ENCODE peak calls at places on chromosomes 11 and 22, in five cellular contexts. One of them, this sample, is unnamed.

GRCh38 chr11:2272241-2272945 is 2.0 kb upstream of the ASCL2 start:
- DNase-seq in HL-60: no peak
- DNase-seq in spleen: no peak
- DNase-seq in HCT116: no peak
- DNase-seq in prostate gland: no peak
- DNase-seq in this sample: no peak

GRCh38 chr11:120172054-120172881 is 34.4 kb upstream of the TRIM29 start:
- DNase-seq in prostate gland: peak
- DNase-seq in spleen: no peak
- DNase-seq in HL-60: peak
- DNase-seq in HCT116: peak
- DNase-seq in this sample: peak

GRCh38 chr11:121391914-121392313 is 60.2 kb upstream of the SORL1 start:
- DNase-seq in HL-60: no peak
- DNase-seq in HCT116: no peak
- DNase-seq in spleen: no peak
- DNase-seq in prostate gland: peak
- DNase-seq in this sample: no peak

GRCh38 chr11:100557830-100558611 is 129.1 kb upstream of the ARHGAP42 start:
- DNase-seq in HCT116: no peak
- DNase-seq in HL-60: no peak
- DNase-seq in prostate gland: no peak
- DNase-seq in spleen: no peak
- DNase-seq in this sample: no peak

GRCh38 chr11:123838659-123839058 is 32.5 kb upstream of the OR6M1 start:
- DNase-seq in HCT116: no peak
- DNase-seq in HL-60: no peak
- DNase-seq in spleen: no peak
- DNase-seq in prostate gland: no peak
- DNase-seq in this sample: no peak

GRCh38 chr11:134460044-134460371 is 48.0 kb upstream of the B3GAT1 start:
- DNase-seq in HL-60: no peak
- DNase-seq in HCT116: no peak
- DNase-seq in prostate gland: no peak
- DNase-seq in spleen: no peak
- DNase-seq in this sample: no peak

GRCh38 chr11:808427-809286 is 1.1 kb upstream of the RPLP2 start:
- DNase-seq in prostate gland: no peak
- DNase-seq in HL-60: peak
- DNase-seq in spleen: peak
- DNase-seq in HCT116: no peak
- DNase-seq in this sample: no peak

GRCh38 chr11:113649311-113649710 is 56.8 kb downstream of the TMPRSS5 start:
- DNase-seq in spleen: no peak
- DNase-seq in HCT116: no peak
- DNase-seq in HL-60: no peak
- DNase-seq in prostate gland: no peak
- DNase-seq in this sample: no peak

GRCh38 chr11:46948378-46949131 is 12.0 kb downstream of the CSTPP1 start:
- DNase-seq in HCT116: no peak
- DNase-seq in spleen: no peak
- DNase-seq in HL-60: no peak
- DNase-seq in prostate gland: no peak
- DNase-seq in this sample: no peak

GRCh38 chr22:48254311-48254873 is 1491.9 kb downstream of the TBC1D22A start:
- DNase-seq in prostate gland: peak
- DNase-seq in HL-60: no peak
- DNase-seq in spleen: peak
- DNase-seq in HCT116: no peak
- DNase-seq in this sample: no peak

GRCh38 chr11:74543991-74544390 is 48.4 kb upstream of the POLD3 start:
- DNase-seq in HL-60: no peak
- DNase-seq in spleen: no peak
- DNase-seq in HCT116: no peak
- DNase-seq in prostate gland: no peak
- DNase-seq in this sample: no peak

GRCh38 chr11:14977481-14977880 is 5.3 kb upstream of the CALCA start:
- DNase-seq in prostate gland: no peak
- DNase-seq in HCT116: no peak
- DNase-seq in HL-60: no peak
- DNase-seq in spleen: no peak
- DNase-seq in this sample: no peak

GRCh38 chr11:18022419-18022818 is 9.6 kb upstream of the SERGEF start:
- DNase-seq in spleen: no peak
- DNase-seq in HCT116: no peak
- DNase-seq in prostate gland: no peak
- DNase-seq in HL-60: no peak
- DNase-seq in this sample: no peak

GRCh38 chr22:46072030-46072881 is 78.1 kb upstream of the PPARA start:
- DNase-seq in HCT116: no peak
- DNase-seq in HL-60: peak
- DNase-seq in prostate gland: no peak
- DNase-seq in spleen: peak
- DNase-seq in this sample: no peak

GRCh38 chr11:79045018-79045787 is 395.6 kb downstream of the TENM4 start:
- DNase-seq in spleen: no peak
- DNase-seq in HCT116: no peak
- DNase-seq in prostate gland: no peak
- DNase-seq in HL-60: no peak
- DNase-seq in this sample: no peak

GRCh38 chr11:76443254-76443935 is 1.4 kb upstream of the EMSY start:
- DNase-seq in HCT116: no peak
- DNase-seq in spleen: no peak
- DNase-seq in prostate gland: no peak
- DNase-seq in HL-60: no peak
- DNase-seq in this sample: no peak

GRCh38 chr11:105553015-105553414 is 56.9 kb upstream of the GRIA4 start:
- DNase-seq in HCT116: no peak
- DNase-seq in HL-60: no peak
- DNase-seq in spleen: no peak
- DNase-seq in prostate gland: no peak
- DNase-seq in this sample: no peak

GRCh38 chr11:73350908-73351636 is 25.1 kb upstream of the RELT start:
- DNase-seq in spleen: peak
- DNase-seq in HCT116: peak
- DNase-seq in HL-60: peak
- DNase-seq in prostate gland: no peak
- DNase-seq in this sample: peak

GRCh38 chr11:128039140-128040021 is 548.0 kb downstream of the ETS1 start:
- DNase-seq in HL-60: peak
- DNase-seq in HCT116: no peak
- DNase-seq in prostate gland: peak
- DNase-seq in spleen: peak
- DNase-seq in this sample: no peak

GRCh38 chr11:18522388-18522787 is 4.4 kb downstream of the TSG101 start:
- DNase-seq in spleen: no peak
- DNase-seq in prostate gland: no peak
- DNase-seq in HL-60: no peak
- DNase-seq in HCT116: no peak
- DNase-seq in this sample: no peak

GRCh38 chr11:74749127-74749964 is 697 bp downstream of the RNF169 start:
- DNase-seq in HCT116: peak
- DNase-seq in prostate gland: peak
- DNase-seq in spleen: peak
- DNase-seq in HL-60: peak
- DNase-seq in this sample: no peak

GRCh38 chr11:128717581-128717980 is 23.7 kb downstream of the FLI1 start:
- DNase-seq in HCT116: no peak
- DNase-seq in prostate gland: no peak
- DNase-seq in spleen: no peak
- DNase-seq in HL-60: peak
- DNase-seq in this sample: no peak

GRCh38 chr11:96324912-96325311 is 18.1 kb downstream of the MAML2 start:
- DNase-seq in HL-60: no peak
- DNase-seq in HCT116: peak
- DNase-seq in prostate gland: no peak
- DNase-seq in spleen: no peak
- DNase-seq in this sample: no peak

DNA sequence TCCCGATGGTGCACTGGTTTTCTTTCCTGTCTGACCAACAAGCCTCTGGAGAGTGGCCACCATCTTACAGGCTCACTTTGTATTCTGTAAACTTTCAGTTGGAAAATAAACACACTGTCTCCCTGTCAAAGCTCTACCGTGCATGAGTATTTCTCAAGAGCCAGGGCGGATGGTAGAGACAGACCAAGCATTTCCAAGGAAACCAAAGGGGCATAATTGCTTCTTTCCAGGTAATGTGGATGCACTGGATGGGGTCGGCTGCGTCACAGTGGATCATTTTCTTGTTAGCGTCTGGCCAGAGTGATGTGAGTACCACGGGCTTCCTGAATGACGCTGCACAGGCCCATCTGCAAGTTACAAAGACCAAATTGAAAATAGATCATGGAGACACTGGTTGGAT is 5.1 kb upstream of the SEZ6L start:
- DNase-seq in prostate gland: no peak
- DNase-seq in spleen: no peak
- DNase-seq in HCT116: no peak
- DNase-seq in HL-60: no peak
- DNase-seq in this sample: no peak
- TF ChIP-seq POLR2AphosphoS5 in prostate gland: no peak
- TF ChIP-seq POLR2AphosphoS5 in spleen: no peak
- TF ChIP-seq POLR2AphosphoS5 in HCT116: no peak
- TF ChIP-seq POLR2AphosphoS5 in HL-60: no peak
- TF ChIP-seq POLR2AphosphoS5 in this sample: no peak

GRCh38 chr22:49849161-49850020 is 4.3 kb upstream of the ZBED4 start:
- DNase-seq in HCT116: no peak
- DNase-seq in HL-60: peak
- DNase-seq in spleen: peak
- DNase-seq in prostate gland: no peak
- DNase-seq in this sample: no peak
- H3K4me3 ChIP-seq in HCT116: no peak
- H3K4me3 ChIP-seq in HL-60: peak
- H3K4me3 ChIP-seq in spleen: peak
- H3K4me3 ChIP-seq in prostate gland: peak
- H3K4me3 ChIP-seq in this sample: peak

DNA sequence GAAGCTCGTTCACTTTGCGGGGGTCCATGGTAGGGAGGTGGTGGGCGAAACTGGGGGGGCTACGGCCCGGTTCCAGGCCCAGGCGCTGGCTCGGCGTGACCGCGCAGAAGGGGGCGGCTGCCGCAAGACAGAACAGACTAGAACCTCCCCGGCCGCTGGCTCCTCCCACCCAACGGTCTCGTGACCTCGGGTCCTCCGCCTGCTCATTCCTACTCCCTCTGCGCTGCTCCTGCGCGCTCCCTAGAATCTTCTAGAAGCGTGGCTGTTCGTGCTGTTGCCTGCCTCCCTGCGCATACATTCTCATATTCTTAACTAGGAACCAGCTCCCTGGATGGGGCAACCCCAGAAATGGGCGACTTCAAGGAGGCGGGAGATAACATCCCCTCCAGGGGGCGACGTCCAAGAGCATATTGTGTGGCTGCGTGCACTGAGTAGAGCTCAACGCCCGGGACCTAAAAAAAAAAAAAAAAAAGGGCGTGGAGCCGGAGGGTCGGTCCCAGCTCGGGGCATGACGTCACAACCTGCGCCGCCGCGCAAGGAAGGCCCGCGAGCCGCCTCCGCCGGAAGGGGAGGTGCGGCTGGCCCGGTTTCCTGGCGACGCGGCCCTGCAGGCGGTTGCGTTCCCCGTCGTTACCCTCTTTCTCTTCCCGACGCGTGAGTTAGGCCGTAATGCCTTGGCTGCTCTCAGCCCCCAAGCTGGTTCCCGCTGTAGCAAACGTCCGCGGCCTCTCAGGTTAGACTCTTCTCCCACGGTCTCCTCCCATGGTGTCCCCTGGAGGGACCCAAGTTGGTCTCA is at the start of the genes ST13 and XPNPEP3:
- DNase-seq in prostate gland: peak
- DNase-seq in HCT116: peak
- DNase-seq in spleen: peak
- DNase-seq in HL-60: peak
- DNase-seq in this sample: peak
- TF ChIP-seq POLR2AphosphoS5 in prostate gland: peak
- TF ChIP-seq POLR2AphosphoS5 in HCT116: peak
- TF ChIP-seq POLR2AphosphoS5 in spleen: peak
- TF ChIP-seq POLR2AphosphoS5 in HL-60: peak
- TF ChIP-seq POLR2AphosphoS5 in this sample: peak

DNA sequence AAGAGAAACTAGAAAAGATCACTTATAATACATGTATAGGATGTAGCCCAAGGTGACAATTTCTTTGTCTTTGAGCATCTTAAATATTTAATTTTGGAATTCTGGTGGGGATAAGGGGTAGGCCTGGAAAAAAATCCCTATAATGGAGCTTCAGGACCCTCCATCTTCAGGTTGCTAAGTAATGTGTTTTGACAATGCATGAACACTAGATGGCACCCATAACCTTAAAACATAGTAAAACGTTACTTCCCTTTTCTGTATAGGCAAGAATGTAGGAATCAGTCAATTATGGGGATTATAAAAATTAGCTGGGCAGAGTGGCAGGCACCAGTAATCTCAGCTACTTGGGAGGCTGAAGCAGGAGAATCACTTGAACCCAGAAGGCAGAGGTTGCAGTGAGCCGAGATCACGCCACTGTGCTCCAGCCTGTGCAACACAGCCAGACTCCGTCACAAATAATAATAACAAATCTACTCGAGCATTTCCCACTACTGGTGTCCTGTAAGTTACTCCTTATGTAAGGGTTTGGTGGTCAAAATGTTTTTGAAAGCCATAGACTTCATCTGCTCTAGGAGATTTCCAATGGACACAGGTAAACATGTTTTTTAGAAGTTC is 541.9 kb upstream of the CCDC90B start:
- DNase-seq in spleen: no peak
- DNase-seq in prostate gland: no peak
- DNase-seq in HCT116: peak
- DNase-seq in HL-60: no peak
- DNase-seq in this sample: peak
- H3K4me3 ChIP-seq in spleen: no peak
- H3K4me3 ChIP-seq in prostate gland: no peak
- H3K4me3 ChIP-seq in HCT116: no peak
- H3K4me3 ChIP-seq in HL-60: no peak
- H3K4me3 ChIP-seq in this sample: peak

GRCh38 chr11:27613670-27613950 is 86.6 kb downstream of the BDNF start:
- DNase-seq in HL-60: no peak
- DNase-seq in spleen: no peak
- DNase-seq in prostate gland: no peak
- DNase-seq in HCT116: no peak
- DNase-seq in this sample: no peak
- TF ChIP-seq POLR2AphosphoS5 in HL-60: no peak
- TF ChIP-seq POLR2AphosphoS5 in spleen: no peak
- TF ChIP-seq POLR2AphosphoS5 in prostate gland: no peak
- TF ChIP-seq POLR2AphosphoS5 in HCT116: no peak
- TF ChIP-seq POLR2AphosphoS5 in this sample: no peak

DNA sequence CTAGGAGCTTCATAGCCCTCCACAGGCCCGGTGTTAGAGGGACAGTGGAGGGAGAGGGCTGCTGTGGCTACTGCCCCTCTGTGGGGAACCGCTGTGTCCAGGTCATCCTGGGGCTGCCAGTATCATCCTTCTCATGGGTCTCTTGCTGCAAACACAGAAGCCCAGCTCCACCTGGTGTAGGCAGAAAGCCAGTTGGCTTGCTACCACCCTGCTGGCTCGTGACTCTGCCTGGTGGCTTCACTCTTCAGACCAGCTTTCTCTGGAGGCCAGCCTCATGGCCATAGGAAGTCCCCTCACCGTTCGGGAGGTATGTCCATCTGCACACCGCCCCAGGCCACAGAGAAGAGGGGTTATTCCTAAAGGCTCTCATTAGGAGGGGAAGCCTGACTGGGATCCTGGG is 19.4 kb upstream of the SUSD2 start:
- DNase-seq in HCT116: no peak
- DNase-seq in HL-60: no peak
- DNase-seq in prostate gland: peak
- DNase-seq in spleen: no peak
- DNase-seq in this sample: no peak
- H3K4me3 ChIP-seq in HCT116: no peak
- H3K4me3 ChIP-seq in HL-60: no peak
- H3K4me3 ChIP-seq in prostate gland: no peak
- H3K4me3 ChIP-seq in spleen: no peak
- H3K4me3 ChIP-seq in this sample: no peak

This sample was measured in Panc1.